ENCODE peak calls at places on chromosomes 3 and 15, in eight cellular contexts. One of them, this sample, is unnamed.

GRCh38 chr3:179606534-179607085 is 2.0 kb downstream of the NDUFB5 start:
- DNase-seq in lower lobe of right lung: no peak
- DNase-seq in A549: no peak
- DNase-seq in Panc1: no peak
- DNase-seq in adrenal gland: no peak
- DNase-seq in left lung: no peak
- DNase-seq in heart left ventricle: no peak
- DNase-seq in RWPE1: no peak
- DNase-seq in this sample: no peak

GRCh38 chr3:194577985-194578905 is 55.0 kb downstream of the TMEM44 start:
- DNase-seq in lower lobe of right lung: no peak
- DNase-seq in A549: peak
- DNase-seq in Panc1: peak
- DNase-seq in adrenal gland: peak
- DNase-seq in left lung: no peak
- DNase-seq in heart left ventricle: peak
- DNase-seq in RWPE1: peak
- DNase-seq in this sample: no peak

GRCh38 chr15:98946301-98947255 is 61.0 kb downstream of the PGPEP1L start:
- DNase-seq in lower lobe of right lung: no peak
- DNase-seq in A549: no peak
- DNase-seq in Panc1: no peak
- DNase-seq in adrenal gland: no peak
- DNase-seq in left lung: no peak
- DNase-seq in heart left ventricle: no peak
- DNase-seq in RWPE1: no peak
- DNase-seq in this sample: peak

GRCh38 chr15:56934269-56934668 is 15.8 kb downstream of the TCF12 start:
- DNase-seq in lower lobe of right lung: no peak
- DNase-seq in A549: peak
- DNase-seq in Panc1: no peak
- DNase-seq in adrenal gland: peak
- DNase-seq in left lung: no peak
- DNase-seq in heart left ventricle: no peak
- DNase-seq in RWPE1: no peak
- DNase-seq in this sample: no peak

GRCh38 chr3:100213891-100214573 is 46.8 kb upstream of the TBC1D23 start:
- DNase-seq in lower lobe of right lung: no peak
- DNase-seq in A549: no peak
- DNase-seq in Panc1: no peak
- DNase-seq in adrenal gland: no peak
- DNase-seq in left lung: no peak
- DNase-seq in heart left ventricle: no peak
- DNase-seq in RWPE1: peak
- DNase-seq in this sample: no peak

GRCh38 chr3:31412832-31413231 is 119.9 kb upstream of the STT3B start:
- DNase-seq in lower lobe of right lung: no peak
- DNase-seq in A549: no peak
- DNase-seq in Panc1: peak
- DNase-seq in adrenal gland: no peak
- DNase-seq in left lung: no peak
- DNase-seq in heart left ventricle: no peak
- DNase-seq in RWPE1: peak
- DNase-seq in this sample: no peak

GRCh38 chr3:80556728-80557127 is 788.9 kb upstream of the ROBO1 start:
- DNase-seq in lower lobe of right lung: no peak
- DNase-seq in A549: no peak
- DNase-seq in Panc1: no peak
- DNase-seq in adrenal gland: no peak
- DNase-seq in left lung: no peak
- DNase-seq in heart left ventricle: no peak
- DNase-seq in RWPE1: peak
- DNase-seq in this sample: no peak

GRCh38 chr3:43759297-43759782 is 68.6 kb downstream of the ABHD5 start:
- DNase-seq in lower lobe of right lung: no peak
- DNase-seq in A549: peak
- DNase-seq in Panc1: no peak
- DNase-seq in adrenal gland: peak
- DNase-seq in left lung: no peak
- DNase-seq in heart left ventricle: no peak
- DNase-seq in RWPE1: no peak
- DNase-seq in this sample: no peak

GRCh38 chr15:90970274-90970673 is 15.6 kb downstream of the RCCD1 start:
- DNase-seq in lower lobe of right lung: no peak
- DNase-seq in A549: no peak
- DNase-seq in Panc1: no peak
- DNase-seq in adrenal gland: no peak
- DNase-seq in left lung: no peak
- DNase-seq in heart left ventricle: no peak
- DNase-seq in RWPE1: no peak
- DNase-seq in this sample: no peak

GRCh38 chr3:25724948-25725645 is 58.1 kb downstream of the NGLY1 start:
- DNase-seq in lower lobe of right lung: no peak
- DNase-seq in A549: no peak
- DNase-seq in Panc1: no peak
- DNase-seq in adrenal gland: no peak
- DNase-seq in left lung: no peak
- DNase-seq in heart left ventricle: no peak
- DNase-seq in RWPE1: peak
- DNase-seq in this sample: no peak

GRCh38 chr3:17645074-17645698 is 97.2 kb downstream of the TBC1D5 start:
- DNase-seq in lower lobe of right lung: no peak
- DNase-seq in A549: peak
- DNase-seq in Panc1: peak
- DNase-seq in adrenal gland: peak
- DNase-seq in left lung: no peak
- DNase-seq in heart left ventricle: no peak
- DNase-seq in RWPE1: peak
- DNase-seq in this sample: peak

GRCh38 chr3:133575121-133575520 is 1.6 kb downstream of the CDV3 start:
- DNase-seq in lower lobe of right lung: no peak
- DNase-seq in A549: no peak
- DNase-seq in Panc1: no peak
- DNase-seq in adrenal gland: no peak
- DNase-seq in left lung: no peak
- DNase-seq in heart left ventricle: no peak
- DNase-seq in RWPE1: no peak
- DNase-seq in this sample: no peak

GRCh38 chr3:133573629-133574194 is at the start of gene CDV3:
- DNase-seq in lower lobe of right lung: no peak
- DNase-seq in A549: no peak
- DNase-seq in Panc1: no peak
- DNase-seq in adrenal gland: peak
- DNase-seq in left lung: no peak
- DNase-seq in heart left ventricle: no peak
- DNase-seq in RWPE1: peak
- DNase-seq in this sample: no peak

GRCh38 chr3:133578548-133579191 is 5.2 kb downstream of the CDV3 start:
- DNase-seq in lower lobe of right lung: no peak
- DNase-seq in A549: peak
- DNase-seq in Panc1: no peak
- DNase-seq in adrenal gland: no peak
- DNase-seq in left lung: no peak
- DNase-seq in heart left ventricle: no peak
- DNase-seq in RWPE1: peak
- DNase-seq in this sample: peak

GRCh38 chr3:133574260-133574881 is 885 bp downstream of the CDV3 start:
- DNase-seq in lower lobe of right lung: peak
- DNase-seq in A549: peak
- DNase-seq in Panc1: no peak
- DNase-seq in adrenal gland: peak
- DNase-seq in left lung: peak
- DNase-seq in heart left ventricle: peak
- DNase-seq in RWPE1: peak
- DNase-seq in this sample: peak

DNA sequence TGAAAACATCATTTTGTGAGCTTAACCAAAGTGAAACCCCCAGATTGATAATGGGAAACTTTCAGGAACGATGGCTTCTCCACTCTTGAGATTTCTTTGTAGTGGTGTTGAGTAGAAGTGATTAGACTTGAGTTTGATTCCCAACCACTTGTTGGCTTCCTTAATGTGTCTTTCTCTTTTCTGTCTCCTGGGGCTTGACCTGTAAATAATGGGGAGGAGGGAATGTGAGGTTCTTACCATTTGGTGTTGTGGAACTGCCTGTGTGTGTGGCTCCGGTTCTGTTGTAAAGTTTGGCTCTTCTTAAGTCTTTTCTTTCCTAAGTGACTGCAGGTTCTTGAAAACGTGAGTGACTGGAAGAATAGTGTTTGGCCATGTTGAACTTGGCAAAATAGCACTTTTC is 2.7 kb downstream of the CDV3 start:
- DNase-seq in lower lobe of right lung: no peak
- DNase-seq in A549: no peak
- DNase-seq in Panc1: no peak
- DNase-seq in adrenal gland: no peak
- DNase-seq in left lung: no peak
- DNase-seq in heart left ventricle: no peak
- DNase-seq in RWPE1: no peak
- DNase-seq in this sample: no peak
- H3K27ac ChIP-seq in lower lobe of right lung: peak
- H3K27ac ChIP-seq in A549: no peak
- H3K27ac ChIP-seq in Panc1: peak
- H3K27ac ChIP-seq in adrenal gland: no peak
- H3K27ac ChIP-seq in left lung: no peak
- H3K27ac ChIP-seq in heart left ventricle: no peak
- H3K27ac ChIP-seq in RWPE1: no peak
- H3K27ac ChIP-seq in this sample: no peak

GRCh38 chr3:4738737-4739274 is 240.4 kb upstream of the BHLHE40 start:
- DNase-seq in lower lobe of right lung: no peak
- DNase-seq in A549: no peak
- DNase-seq in Panc1: no peak
- DNase-seq in adrenal gland: no peak
- DNase-seq in left lung: no peak
- DNase-seq in heart left ventricle: no peak
- DNase-seq in RWPE1: no peak
- DNase-seq in this sample: no peak
- H3K27ac ChIP-seq in lower lobe of right lung: no peak
- H3K27ac ChIP-seq in A549: no peak
- H3K27ac ChIP-seq in Panc1: no peak
- H3K27ac ChIP-seq in adrenal gland: no peak
- H3K27ac ChIP-seq in left lung: no peak
- H3K27ac ChIP-seq in heart left ventricle: no peak
- H3K27ac ChIP-seq in RWPE1: no peak
- H3K27ac ChIP-seq in this sample: no peak

DNA sequence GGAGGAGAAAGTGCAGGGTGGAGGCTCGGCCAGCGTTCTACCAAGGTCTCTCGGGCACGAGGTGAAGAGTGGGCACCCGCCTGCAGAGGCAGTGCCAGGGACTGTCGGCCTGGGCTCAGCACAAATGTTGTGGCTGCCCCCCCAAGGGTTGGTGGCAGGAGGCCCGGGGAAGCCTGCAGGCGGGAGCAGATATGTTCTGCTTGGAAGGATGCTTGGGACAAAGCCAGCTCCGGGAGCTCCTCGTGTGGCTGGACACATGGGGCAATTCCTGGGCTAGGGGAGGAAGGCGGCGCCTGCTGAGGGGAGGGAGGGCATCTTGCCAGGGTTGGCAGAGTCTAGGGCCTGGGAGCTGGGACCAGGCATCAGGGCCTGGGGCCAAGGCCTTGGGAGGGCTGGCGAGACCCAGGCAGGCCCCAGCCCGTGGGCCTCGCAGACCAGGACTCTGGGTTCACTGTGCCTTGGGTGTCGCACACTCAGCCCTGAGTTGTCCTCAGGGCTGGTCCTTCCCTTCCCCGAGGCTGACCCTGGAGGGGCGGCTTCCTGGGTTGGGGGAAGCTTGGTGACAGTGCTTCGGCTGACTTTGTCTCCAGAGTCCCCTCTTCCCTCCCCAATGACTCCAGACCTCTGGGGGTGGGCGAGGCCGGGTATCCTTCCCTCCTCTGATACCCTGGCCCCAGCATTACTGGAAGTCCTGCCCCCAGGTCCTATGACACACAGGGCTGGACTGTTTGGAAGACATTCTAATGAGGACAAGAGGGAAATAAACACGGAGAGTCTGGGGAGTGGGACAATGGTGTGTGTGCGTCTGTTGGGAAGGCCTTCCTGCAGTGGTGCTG is 30.2 kb upstream of the FBLN2 start:
- DNase-seq in lower lobe of right lung: no peak
- DNase-seq in A549: no peak
- DNase-seq in Panc1: no peak
- DNase-seq in adrenal gland: no peak
- DNase-seq in left lung: no peak
- DNase-seq in heart left ventricle: peak
- DNase-seq in RWPE1: no peak
- DNase-seq in this sample: no peak
- H3K27ac ChIP-seq in lower lobe of right lung: no peak
- H3K27ac ChIP-seq in A549: no peak
- H3K27ac ChIP-seq in Panc1: no peak
- H3K27ac ChIP-seq in adrenal gland: no peak
- H3K27ac ChIP-seq in left lung: no peak
- H3K27ac ChIP-seq in heart left ventricle: peak
- H3K27ac ChIP-seq in RWPE1: peak
- H3K27ac ChIP-seq in this sample: no peak

GRCh38 chr3:161322781-161323568 is 48.3 kb downstream of the SPTSSB start:
- DNase-seq in lower lobe of right lung: no peak
- DNase-seq in A549: no peak
- DNase-seq in Panc1: no peak
- DNase-seq in adrenal gland: no peak
- DNase-seq in left lung: no peak
- DNase-seq in heart left ventricle: no peak
- DNase-seq in RWPE1: no peak
- DNase-seq in this sample: no peak

GRCh38 chr3:161316006-161316689 is 55.2 kb downstream of the SPTSSB start:
- DNase-seq in lower lobe of right lung: no peak
- DNase-seq in A549: peak
- DNase-seq in Panc1: no peak
- DNase-seq in adrenal gland: no peak
- DNase-seq in left lung: no peak
- DNase-seq in heart left ventricle: no peak
- DNase-seq in RWPE1: peak
- DNase-seq in this sample: no peak

GRCh38 chr3:161314836-161315391 is 56.4 kb downstream of the SPTSSB start:
- DNase-seq in lower lobe of right lung: no peak
- DNase-seq in A549: no peak
- DNase-seq in Panc1: no peak
- DNase-seq in adrenal gland: no peak
- DNase-seq in left lung: no peak
- DNase-seq in heart left ventricle: no peak
- DNase-seq in RWPE1: no peak
- DNase-seq in this sample: no peak

GRCh38 chr3:161320837-161321236 is 50.5 kb downstream of the SPTSSB start:
- DNase-seq in lower lobe of right lung: no peak
- DNase-seq in A549: no peak
- DNase-seq in Panc1: no peak
- DNase-seq in adrenal gland: no peak
- DNase-seq in left lung: no peak
- DNase-seq in heart left ventricle: no peak
- DNase-seq in RWPE1: no peak
- DNase-seq in this sample: no peak

DNA sequence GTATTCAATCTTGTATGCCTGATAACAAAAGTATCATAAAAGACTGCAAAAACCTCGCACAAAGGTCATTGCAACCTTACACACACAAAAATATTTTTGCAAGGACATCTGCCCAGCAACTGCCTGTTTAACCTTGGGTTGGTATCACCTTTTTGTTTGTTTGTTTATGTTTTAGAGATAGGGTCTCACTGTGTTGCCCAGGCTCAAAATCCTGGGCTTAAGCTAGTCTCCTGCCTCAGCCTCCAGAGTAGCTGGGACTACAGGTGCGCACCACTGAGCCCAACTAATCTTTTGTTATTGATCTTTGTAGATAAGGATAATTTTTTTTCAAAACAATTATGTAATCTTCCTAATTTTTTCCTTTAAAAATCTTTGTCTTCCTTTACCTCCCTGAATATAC is 54.2 kb downstream of the SPTSSB start:
- DNase-seq in lower lobe of right lung: no peak
- DNase-seq in A549: no peak
- DNase-seq in Panc1: no peak
- DNase-seq in adrenal gland: no peak
- DNase-seq in left lung: no peak
- DNase-seq in heart left ventricle: no peak
- DNase-seq in RWPE1: no peak
- DNase-seq in this sample: no peak
- H3K27ac ChIP-seq in lower lobe of right lung: no peak
- H3K27ac ChIP-seq in A549: no peak
- H3K27ac ChIP-seq in Panc1: no peak
- H3K27ac ChIP-seq in adrenal gland: no peak
- H3K27ac ChIP-seq in left lung: no peak
- H3K27ac ChIP-seq in heart left ventricle: no peak
- H3K27ac ChIP-seq in RWPE1: no peak
- H3K27ac ChIP-seq in this sample: no peak